ENCODE peak calls at places on chromosomes 4 and X, in seven cellular contexts. D is sigmoid colon, Q is left ventricle myocardium inferior, W is GM23248, U is keratinocyte, L is fibroblast of lung, X is left lung. S is an unnamed sample.

GRCh38 chrX:20116087-20116574 is 576 bp downstream of the MAP7D2 start:
- DNase-seq in U (no peak), X (no peak), D (no peak), W (no peak), Q (no peak), L (no peak), S (no peak)

GRCh38 chr4:142085631-142086292 is 449.4 kb downstream of the IL15 start:
- DNase-seq in D (no peak), X (no peak), W (no peak), U (no peak), L (peak; percentile 20), Q (no peak), S (no peak)

GRCh38 chr4:182141046-182141445 is 102.2 kb upstream of the TENM3 start:
- DNase-seq in U (no peak), D (no peak), L (peak; percentile 46), W (no peak), Q (no peak), X (no peak), S (no peak)

GRCh38 chrX:123108513-123109427 is 75.3 kb upstream of the GRIA3 start:
- DNase-seq in D (no peak), U (no peak), Q (no peak), L (no peak), W (no peak), X (no peak), S (no peak)

GRCh38 chr4:90187148-90187884 is 60.1 kb downstream of the CCSER1 start:
- DNase-seq in W (no peak), D (no peak), X (no peak), Q (no peak), L (no peak), U (no peak), S (no peak)

GRCh38 chrX:145396612-145397011 is 149.3 kb downstream of the SPANXN1 start:
- DNase-seq in L (no peak), U (no peak), D (no peak), Q (no peak), X (no peak), W (no peak), S (no peak)

GRCh38 chr4:152090543-152090942 is 329.7 kb upstream of the GATB start:
- DNase-seq in U (no peak), D (no peak), Q (peak; percentile 20), L (peak; percentile 10), X (no peak), W (no peak), S (no peak)

GRCh38 chrX:111372065-111372464 is 39.9 kb downstream of the DCX start:
- DNase-seq in W (no peak), D (no peak), L (no peak), U (no peak), Q (no peak), X (no peak), S (no peak)

GRCh38 chr4:16048639-16049448 is 35.0 kb downstream of the PROM1 start:
- DNase-seq in W (no peak), X (no peak), D (no peak), U (no peak), L (peak; percentile 49), Q (no peak), S (no peak)

GRCh38 chr4:138500869-138501268 is 258.7 kb upstream of the SLC7A11 start:
- DNase-seq in W (no peak), L (no peak), D (no peak), X (no peak), U (no peak), Q (no peak), S (no peak)

GRCh38 chr4:109816082-109816442 is 500 bp downstream of the GAR1 start:
- DNase-seq in W (peak; percentile 56), D (no peak), X (no peak), U (no peak), L (no peak), Q (no peak), S (no peak)

GRCh38 chr4:77358315-77358928 is 201.4 kb downstream of the CCNG2 start:
- DNase-seq in U (no peak), L (peak; percentile 8), X (no peak), D (no peak), Q (no peak), W (peak; percentile 71), S (no peak)

GRCh38 chr4:22389240-22389871 is 126.5 kb downstream of the ADGRA3 start:
- DNase-seq in L (peak; percentile 75), Q (no peak), W (peak; percentile 83), X (no peak), D (no peak), U (peak; percentile 30), S (peak; percentile 22)

GRCh38 chr4:165737309-165737972 is 135.6 kb upstream of the TLL1 start:
- DNase-seq in U (no peak), Q (no peak), W (no peak), D (no peak), L (no peak), X (no peak), S (no peak)

GRCh38 chrX:53077207-53078197 is 4.7 kb upstream of the TSPYL2 start:
- DNase-seq in Q (no peak), D (no peak), L (no peak), W (no peak), U (no peak), X (no peak), S (no peak)

GRCh38 chr4:68912807-68913206 is 38.8 kb downstream of the UGT2A3 start:
- DNase-seq in W (no peak), X (no peak), Q (no peak), L (no peak), U (no peak), D (no peak), S (no peak)

GRCh38 chr4:48944659-48945290 is 38.2 kb upstream of the OCIAD2 start:
- DNase-seq in W (no peak), X (no peak), U (no peak), L (no peak), D (no peak), Q (no peak), S (no peak)

GRCh38 chr4:77040856-77041576 is 34.8 kb downstream of the CCNI start:
- DNase-seq in W (peak; percentile 65), U (no peak), X (no peak), D (no peak), L (peak; percentile 44), Q (no peak), S (no peak)

GRCh38 chrX:40165206-40165605 is 67.4 kb upstream of the BCOR start:
- DNase-seq in U (no peak), L (no peak), D (no peak), W (no peak), X (no peak), Q (no peak), S (no peak)

GRCh38 chrX:69045616-69046345 is 119.5 kb downstream of the PJA1 start:
- DNase-seq in X (no peak), D (no peak), L (no peak), W (no peak), U (peak; percentile 41), Q (no peak), S (no peak)

GRCh38 chr4:72567036-72567435 is 2.0 kb downstream of the ADAMTS3 start:
- DNase-seq in U (no peak), L (no peak), D (no peak), W (no peak), Q (no peak), X (no peak), S (no peak)

GRCh38 chr4:47498899-47499298 is 13.8 kb downstream of the ATP10D start:
- DNase-seq in W (no peak), Q (no peak), D (no peak), U (no peak), L (no peak), X (no peak), S (no peak)
- H3K27ac ChIP-seq in W (no peak overlapping the region), Q (peak overlapping the region; percentile 27), D (peak overlapping the region; percentile 3), U (no peak overlapping the region), L (no peak overlapping the region), X (no peak overlapping the region), S (no peak overlapping the region)

DNA sequence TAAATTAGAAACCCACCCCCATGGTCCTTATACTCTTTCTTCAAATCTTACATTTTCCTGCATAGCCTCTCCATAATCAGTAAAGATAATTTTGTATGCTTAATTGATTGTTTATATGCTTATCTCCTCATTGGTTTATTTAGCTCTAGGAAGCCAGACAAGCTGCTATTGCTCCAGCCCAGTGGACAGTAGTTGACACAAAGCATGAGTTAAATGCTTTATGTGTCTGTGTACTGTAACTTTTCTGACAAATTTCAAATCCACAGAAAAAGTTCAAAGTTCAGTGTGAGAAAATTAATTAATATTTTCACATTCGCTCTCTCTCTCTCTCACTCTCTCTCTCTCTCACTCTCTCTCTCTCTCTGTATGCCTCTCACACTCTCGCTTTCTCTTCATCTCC is 181.7 kb downstream of the GABRB1 start:
- DNase-seq in U (no peak), X (no peak), D (no peak), W (no peak), Q (no peak), L (no peak), S (no peak)
- H3K27ac ChIP-seq in U (no peak overlapping the region), X (no peak overlapping the region), D (no peak overlapping the region), W (no peak overlapping the region), Q (no peak overlapping the region), L (no peak overlapping the region), S (no peak overlapping the region)

GRCh38 chrX:2397648-2398340 is 103.0 kb downstream of the DHRSX start:
- DNase-seq in X (no peak), D (no peak), Q (no peak), W (peak; percentile 74), L (peak; percentile 77), U (no peak), S (no peak)

GRCh38 chrX:2401201-2401589 is 99.6 kb downstream of the DHRSX start:
- DNase-seq in L (peak; percentile 50), W (peak; percentile 80), D (no peak), Q (no peak), X (no peak), U (no peak), S (peak; percentile 56)

GRCh38 chrX:2395261-2395850 is 105.4 kb downstream of the DHRSX start:
- DNase-seq in U (no peak), Q (no peak), W (no peak), D (no peak), L (no peak), X (no peak), S (no peak)

GRCh38 chrX:2398341-2398656 is 102.5 kb downstream of the DHRSX start:
- DNase-seq in W (no peak), L (no peak), Q (no peak), X (no peak), D (no peak), U (no peak), S (no peak)

DNA sequence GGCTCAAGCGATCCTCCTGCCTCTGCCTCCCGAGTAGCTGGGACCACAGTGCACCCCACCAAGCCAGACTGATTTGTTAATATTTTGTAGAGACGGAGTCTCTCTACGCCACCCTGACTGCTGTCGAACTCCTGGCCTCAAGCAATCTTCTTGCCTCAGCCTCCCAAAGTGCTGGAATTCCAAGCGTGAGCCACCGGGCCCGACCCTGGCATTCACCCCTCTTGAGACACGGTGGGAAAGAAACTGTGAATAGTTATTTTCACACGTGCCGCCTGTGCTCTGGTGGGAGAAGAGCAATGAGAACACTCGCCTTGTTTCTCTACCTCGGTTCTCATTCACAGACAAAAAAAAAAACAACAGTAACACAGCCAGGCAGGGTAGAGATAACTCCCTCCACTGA is 103.5 kb downstream of the DHRSX start:
- DNase-seq in X (no peak), Q (no peak), U (no peak), W (no peak), D (no peak), L (no peak), S (no peak)
- H3K27ac ChIP-seq in X (no peak overlapping the region), Q (no peak overlapping the region), U (no peak overlapping the region), W (no peak overlapping the region), D (no peak overlapping the region), L (no peak overlapping the region), S (no peak overlapping the region)

DNA sequence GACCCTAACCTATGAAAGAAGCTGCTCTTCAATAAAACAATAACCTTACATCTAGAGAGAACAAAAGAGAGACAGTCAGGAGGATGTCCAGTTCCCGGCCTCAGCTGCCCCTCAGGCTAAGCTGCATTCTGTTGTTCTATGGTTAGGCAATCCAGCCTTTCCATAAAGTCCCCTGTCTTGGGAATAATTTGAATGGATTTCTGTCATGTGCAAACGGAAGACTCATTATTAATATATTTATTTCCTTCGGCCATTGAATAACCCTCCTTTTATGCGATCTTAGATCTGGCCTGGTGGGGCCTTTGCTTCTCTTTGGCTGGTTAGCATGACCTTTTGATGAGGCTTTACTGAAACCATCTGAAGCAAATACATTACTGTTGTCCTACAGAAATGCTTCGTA is 80.1 kb downstream of the ANKRD50 start:
- DNase-seq in D (no peak), W (no peak), X (no peak), Q (no peak), L (no peak), U (no peak), S (no peak)
- H3K27ac ChIP-seq in D (no peak overlapping the region), W (no peak overlapping the region), X (no peak overlapping the region), Q (no peak overlapping the region), L (no peak overlapping the region), U (peak overlapping the region; percentile 84), S (peak overlapping the region; percentile 67)

S was measured in epithelial cell of prostate.